ENCODE peak calls at places on chromosomes 1 and 21, in seven cellular contexts. One of them, this sample, is unnamed.

GRCh38 chr21:38869946-38870345 is 64.2 kb downstream of the ETS2 start:
- DNase-seq in RWPE1: no peak
- DNase-seq in mucosa of descending colon: no peak
- DNase-seq in AG09319: no peak
- DNase-seq in IMR-90: peak
- DNase-seq in fibroblast of pulmonary artery: no peak
- DNase-seq in tibial artery: no peak
- DNase-seq in this sample: no peak

GRCh38 chr1:213984387-213985180 is 3.2 kb upstream of the PROX1 start:
- DNase-seq in RWPE1: no peak
- DNase-seq in mucosa of descending colon: no peak
- DNase-seq in AG09319: no peak
- DNase-seq in IMR-90: no peak
- DNase-seq in fibroblast of pulmonary artery: no peak
- DNase-seq in tibial artery: no peak
- DNase-seq in this sample: no peak

GRCh38 chr1:118294817-118295486 is 109.9 kb upstream of the SPAG17 start:
- DNase-seq in RWPE1: no peak
- DNase-seq in mucosa of descending colon: no peak
- DNase-seq in AG09319: no peak
- DNase-seq in IMR-90: no peak
- DNase-seq in fibroblast of pulmonary artery: no peak
- DNase-seq in tibial artery: no peak
- DNase-seq in this sample: no peak

GRCh38 chr1:7666249-7666648 is 104.8 kb upstream of the VAMP3 start:
- DNase-seq in RWPE1: no peak
- DNase-seq in mucosa of descending colon: no peak
- DNase-seq in AG09319: no peak
- DNase-seq in IMR-90: no peak
- DNase-seq in fibroblast of pulmonary artery: no peak
- DNase-seq in tibial artery: no peak
- DNase-seq in this sample: no peak

GRCh38 chr1:205317311-205317917 is 4.1 kb downstream of the NUAK2 start:
- DNase-seq in RWPE1: peak
- DNase-seq in mucosa of descending colon: peak
- DNase-seq in AG09319: no peak
- DNase-seq in IMR-90: no peak
- DNase-seq in fibroblast of pulmonary artery: peak
- DNase-seq in tibial artery: peak
- DNase-seq in this sample: no peak

GRCh38 chr1:28110555-28110954 is 22.1 kb upstream of the EYA3 start:
- DNase-seq in RWPE1: peak
- DNase-seq in mucosa of descending colon: no peak
- DNase-seq in AG09319: no peak
- DNase-seq in IMR-90: peak
- DNase-seq in fibroblast of pulmonary artery: peak
- DNase-seq in tibial artery: no peak
- DNase-seq in this sample: no peak

GRCh38 chr1:247646867-247647266 is 32.7 kb downstream of the OR13G1 start:
- DNase-seq in RWPE1: no peak
- DNase-seq in mucosa of descending colon: no peak
- DNase-seq in AG09319: no peak
- DNase-seq in IMR-90: no peak
- DNase-seq in fibroblast of pulmonary artery: no peak
- DNase-seq in tibial artery: no peak
- DNase-seq in this sample: no peak

GRCh38 chr21:46637952-46638746 is 2.7 kb downstream of the PRMT2 start:
- DNase-seq in RWPE1: no peak
- DNase-seq in mucosa of descending colon: no peak
- DNase-seq in AG09319: no peak
- DNase-seq in IMR-90: no peak
- DNase-seq in fibroblast of pulmonary artery: no peak
- DNase-seq in tibial artery: no peak
- DNase-seq in this sample: no peak

GRCh38 chr1:2311184-2312032 is 79.9 kb downstream of the MORN1 start:
- DNase-seq in RWPE1: peak
- DNase-seq in mucosa of descending colon: peak
- DNase-seq in AG09319: no peak
- DNase-seq in IMR-90: peak
- DNase-seq in fibroblast of pulmonary artery: peak
- DNase-seq in tibial artery: peak
- DNase-seq in this sample: no peak

GRCh38 chr21:45580181-45580575 is 37.9 kb upstream of the SLC19A1 start:
- DNase-seq in RWPE1: no peak
- DNase-seq in mucosa of descending colon: no peak
- DNase-seq in AG09319: no peak
- DNase-seq in IMR-90: no peak
- DNase-seq in fibroblast of pulmonary artery: no peak
- DNase-seq in tibial artery: peak
- DNase-seq in this sample: no peak

GRCh38 chr1:176949033-176949662 is 215.4 kb downstream of the ASTN1 start:
- DNase-seq in RWPE1: peak
- DNase-seq in mucosa of descending colon: peak
- DNase-seq in AG09319: no peak
- DNase-seq in IMR-90: peak
- DNase-seq in fibroblast of pulmonary artery: peak
- DNase-seq in tibial artery: no peak
- DNase-seq in this sample: peak

GRCh38 chr1:23537296-23537993 is 6.4 kb upstream of the E2F2 start:
- DNase-seq in RWPE1: no peak
- DNase-seq in mucosa of descending colon: no peak
- DNase-seq in AG09319: no peak
- DNase-seq in IMR-90: peak
- DNase-seq in fibroblast of pulmonary artery: peak
- DNase-seq in tibial artery: no peak
- DNase-seq in this sample: no peak

GRCh38 chr1:2106681-2107405 is 56.6 kb downstream of the PRKCZ start:
- DNase-seq in RWPE1: no peak
- DNase-seq in mucosa of descending colon: no peak
- DNase-seq in AG09319: no peak
- DNase-seq in IMR-90: no peak
- DNase-seq in fibroblast of pulmonary artery: no peak
- DNase-seq in tibial artery: no peak
- DNase-seq in this sample: no peak

GRCh38 chr1:76239470-76239918 is 164.9 kb downstream of the ST6GALNAC3 start:
- DNase-seq in RWPE1: no peak
- DNase-seq in mucosa of descending colon: no peak
- DNase-seq in AG09319: no peak
- DNase-seq in IMR-90: no peak
- DNase-seq in fibroblast of pulmonary artery: no peak
- DNase-seq in tibial artery: no peak
- DNase-seq in this sample: no peak

GRCh38 chr1:230068952-230069684 is 2.1 kb downstream of the GALNT2 start:
- DNase-seq in RWPE1: peak
- DNase-seq in mucosa of descending colon: peak
- DNase-seq in AG09319: no peak
- DNase-seq in IMR-90: no peak
- DNase-seq in fibroblast of pulmonary artery: no peak
- DNase-seq in tibial artery: no peak
- DNase-seq in this sample: no peak

GRCh38 chr1:227764019-227764391 is 28.8 kb downstream of the SNAP47 start:
- DNase-seq in RWPE1: peak
- DNase-seq in mucosa of descending colon: no peak
- DNase-seq in AG09319: no peak
- DNase-seq in IMR-90: peak
- DNase-seq in fibroblast of pulmonary artery: no peak
- DNase-seq in tibial artery: no peak
- DNase-seq in this sample: peak

GRCh38 chr1:61287734-61288133 is 205.4 kb downstream of the NFIA start:
- DNase-seq in RWPE1: peak
- DNase-seq in mucosa of descending colon: no peak
- DNase-seq in AG09319: peak
- DNase-seq in IMR-90: peak
- DNase-seq in fibroblast of pulmonary artery: peak
- DNase-seq in tibial artery: no peak
- DNase-seq in this sample: no peak

GRCh38 chr21:32734214-32734613 is 6.4 kb upstream of the SYNJ1 start:
- DNase-seq in RWPE1: no peak
- DNase-seq in mucosa of descending colon: no peak
- DNase-seq in AG09319: no peak
- DNase-seq in IMR-90: no peak
- DNase-seq in fibroblast of pulmonary artery: no peak
- DNase-seq in tibial artery: no peak
- DNase-seq in this sample: no peak

GRCh38 chr1:162561616-162562451 is at the start of gene UAP1:
- DNase-seq in RWPE1: peak
- DNase-seq in mucosa of descending colon: peak
- DNase-seq in AG09319: no peak
- DNase-seq in IMR-90: no peak
- DNase-seq in fibroblast of pulmonary artery: no peak
- DNase-seq in tibial artery: no peak
- DNase-seq in this sample: no peak

GRCh38 chr1:90579212-90579802 is 137.8 kb downstream of the BARHL2 start:
- DNase-seq in RWPE1: peak
- DNase-seq in mucosa of descending colon: no peak
- DNase-seq in AG09319: peak
- DNase-seq in IMR-90: peak
- DNase-seq in fibroblast of pulmonary artery: peak
- DNase-seq in tibial artery: no peak
- DNase-seq in this sample: peak

GRCh38 chr1:177229781-177230180 is 59.0 kb downstream of the BRINP2 start:
- DNase-seq in RWPE1: no peak
- DNase-seq in mucosa of descending colon: no peak
- DNase-seq in AG09319: no peak
- DNase-seq in IMR-90: no peak
- DNase-seq in fibroblast of pulmonary artery: no peak
- DNase-seq in tibial artery: no peak
- DNase-seq in this sample: no peak

GRCh38 chr21:29185172-29185571 is 54.7 kb downstream of the MAP3K7CL start:
- DNase-seq in RWPE1: no peak
- DNase-seq in mucosa of descending colon: no peak
- DNase-seq in AG09319: no peak
- DNase-seq in IMR-90: peak
- DNase-seq in fibroblast of pulmonary artery: no peak
- DNase-seq in tibial artery: no peak
- DNase-seq in this sample: no peak

GRCh38 chr1:228282329-228283042 is 74.6 kb downstream of the OBSCN start:
- DNase-seq in RWPE1: peak
- DNase-seq in mucosa of descending colon: no peak
- DNase-seq in AG09319: no peak
- DNase-seq in IMR-90: peak
- DNase-seq in fibroblast of pulmonary artery: no peak
- DNase-seq in tibial artery: no peak
- DNase-seq in this sample: peak

GRCh38 chr1:147585640-147586383 is 44.5 kb downstream of the BCL9 start:
- DNase-seq in RWPE1: no peak
- DNase-seq in mucosa of descending colon: no peak
- DNase-seq in AG09319: no peak
- DNase-seq in IMR-90: no peak
- DNase-seq in fibroblast of pulmonary artery: no peak
- DNase-seq in tibial artery: no peak
- DNase-seq in this sample: no peak

GRCh38 chr1:101769520-101769919 is 227.2 kb downstream of the OLFM3 start:
- DNase-seq in RWPE1: no peak
- DNase-seq in mucosa of descending colon: peak
- DNase-seq in AG09319: no peak
- DNase-seq in IMR-90: peak
- DNase-seq in fibroblast of pulmonary artery: peak
- DNase-seq in tibial artery: no peak
- DNase-seq in this sample: no peak
- TF ChIP-seq CTCF in RWPE1: peak
- TF ChIP-seq CTCF in mucosa of descending colon: no peak
- TF ChIP-seq CTCF in AG09319: no peak
- TF ChIP-seq CTCF in IMR-90: no peak
- TF ChIP-seq CTCF in fibroblast of pulmonary artery: peak
- TF ChIP-seq CTCF in tibial artery: no peak
- TF ChIP-seq CTCF in this sample: peak

GRCh38 chr1:63569917-63570316 is 23.3 kb upstream of the PGM1 start:
- DNase-seq in RWPE1: no peak
- DNase-seq in mucosa of descending colon: no peak
- DNase-seq in AG09319: no peak
- DNase-seq in IMR-90: no peak
- DNase-seq in fibroblast of pulmonary artery: no peak
- DNase-seq in tibial artery: no peak
- DNase-seq in this sample: no peak

GRCh38 chr1:63575340-63575826 is 17.8 kb upstream of the PGM1 start:
- DNase-seq in RWPE1: peak
- DNase-seq in mucosa of descending colon: peak
- DNase-seq in AG09319: no peak
- DNase-seq in IMR-90: peak
- DNase-seq in fibroblast of pulmonary artery: peak
- DNase-seq in tibial artery: no peak
- DNase-seq in this sample: no peak
- TF ChIP-seq CTCF in RWPE1: peak
- TF ChIP-seq CTCF in mucosa of descending colon: peak
- TF ChIP-seq CTCF in AG09319: peak
- TF ChIP-seq CTCF in IMR-90: peak
- TF ChIP-seq CTCF in fibroblast of pulmonary artery: peak
- TF ChIP-seq CTCF in tibial artery: peak
- TF ChIP-seq CTCF in this sample: peak

DNA sequence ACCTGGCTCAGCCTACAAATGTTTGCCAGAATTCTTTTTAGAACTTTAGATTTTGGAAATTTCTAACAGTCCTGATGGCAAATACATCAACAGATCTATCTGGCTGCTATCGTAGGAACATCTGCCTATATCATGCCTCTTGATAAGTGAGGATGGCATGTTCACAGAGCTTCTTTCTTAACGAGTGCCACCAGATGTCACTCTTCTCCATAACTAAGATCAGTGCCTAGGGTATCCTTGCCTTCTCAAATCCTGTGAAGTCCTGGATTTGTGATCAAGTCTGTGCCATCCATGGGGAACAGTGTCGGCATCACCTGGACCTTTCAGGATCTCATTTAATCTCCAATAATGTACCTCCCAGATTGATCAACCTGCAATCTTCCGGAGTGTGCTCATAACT is 36.5 kb upstream of the CD5L start:
- DNase-seq in RWPE1: peak
- DNase-seq in mucosa of descending colon: peak
- DNase-seq in AG09319: no peak
- DNase-seq in IMR-90: peak
- DNase-seq in fibroblast of pulmonary artery: peak
- DNase-seq in tibial artery: no peak
- DNase-seq in this sample: peak
- TF ChIP-seq CTCF in RWPE1: peak
- TF ChIP-seq CTCF in mucosa of descending colon: no peak
- TF ChIP-seq CTCF in AG09319: peak
- TF ChIP-seq CTCF in IMR-90: peak
- TF ChIP-seq CTCF in fibroblast of pulmonary artery: peak
- TF ChIP-seq CTCF in tibial artery: no peak
- TF ChIP-seq CTCF in this sample: peak

GRCh38 chr1:211517006-211517405 is 25.0 kb upstream of the RD3 start:
- DNase-seq in RWPE1: no peak
- DNase-seq in mucosa of descending colon: peak
- DNase-seq in AG09319: no peak
- DNase-seq in IMR-90: no peak
- DNase-seq in fibroblast of pulmonary artery: no peak
- DNase-seq in tibial artery: no peak
- DNase-seq in this sample: no peak
- TF ChIP-seq CTCF in RWPE1: no peak
- TF ChIP-seq CTCF in mucosa of descending colon: no peak
- TF ChIP-seq CTCF in AG09319: no peak
- TF ChIP-seq CTCF in IMR-90: no peak
- TF ChIP-seq CTCF in fibroblast of pulmonary artery: no peak
- TF ChIP-seq CTCF in tibial artery: no peak
- TF ChIP-seq CTCF in this sample: no peak

GRCh38 chr1:202160377-202160940 is at the start of gene PTPN7:
- DNase-seq in RWPE1: no peak
- DNase-seq in mucosa of descending colon: peak
- DNase-seq in AG09319: no peak
- DNase-seq in IMR-90: no peak
- DNase-seq in fibroblast of pulmonary artery: no peak
- DNase-seq in tibial artery: no peak
- DNase-seq in this sample: no peak
- TF ChIP-seq CTCF in RWPE1: no peak
- TF ChIP-seq CTCF in mucosa of descending colon: no peak
- TF ChIP-seq CTCF in AG09319: no peak
- TF ChIP-seq CTCF in IMR-90: no peak
- TF ChIP-seq CTCF in fibroblast of pulmonary artery: no peak
- TF ChIP-seq CTCF in tibial artery: no peak
- TF ChIP-seq CTCF in this sample: peak